ENCODE peak calls at places on chromosomes 16 and 17, in four cellular contexts. One of them, this sample, is unnamed.

GRCh38 chr16:22092143-22092933 is at the start of gene VWA3A:
- DNase-seq in cardiac fibroblast: peak; percentile 68
- DNase-seq in thoracic aorta: no peak
- DNase-seq in foreskin fibroblast: peak; percentile 59
- DNase-seq in this sample: peak; percentile 51

GRCh38 chr17:72515291-72516065 is 394.7 kb downstream of the SOX9 start:
- DNase-seq in cardiac fibroblast: peak; percentile 82
- DNase-seq in thoracic aorta: no peak
- DNase-seq in foreskin fibroblast: peak; percentile 9
- DNase-seq in this sample: peak; percentile 50

GRCh38 chr17:71779482-71779881 is 341.3 kb upstream of the SOX9 start:
- DNase-seq in cardiac fibroblast: no peak
- DNase-seq in thoracic aorta: no peak
- DNase-seq in foreskin fibroblast: no peak
- DNase-seq in this sample: no peak

GRCh38 chr16:83954577-83955016 is 1.6 kb downstream of the OSGIN1 start:
- DNase-seq in cardiac fibroblast: peak; percentile 39
- DNase-seq in thoracic aorta: peak; percentile 25
- DNase-seq in foreskin fibroblast: peak; percentile 31
- DNase-seq in this sample: peak; percentile 62

GRCh38 chr16:84700518-84701277 is 898 bp downstream of the USP10 start:
- DNase-seq in cardiac fibroblast: peak; percentile 25
- DNase-seq in thoracic aorta: no peak
- DNase-seq in foreskin fibroblast: no peak
- DNase-seq in this sample: peak; percentile 37

GRCh38 chr16:68644715-68645493 is at the start of gene CDH3:
- DNase-seq in cardiac fibroblast: no peak
- DNase-seq in thoracic aorta: no peak
- DNase-seq in foreskin fibroblast: no peak
- DNase-seq in this sample: peak; percentile 48

GRCh38 chr17:4599505-4600281 is 15.4 kb downstream of the SMTNL2 start:
- DNase-seq in cardiac fibroblast: peak; percentile 82
- DNase-seq in thoracic aorta: no peak
- DNase-seq in foreskin fibroblast: no peak
- DNase-seq in this sample: peak; percentile 91

GRCh38 chr16:11090947-11091785 is 146.8 kb downstream of the CLEC16A start:
- DNase-seq in cardiac fibroblast: no peak
- DNase-seq in thoracic aorta: no peak
- DNase-seq in foreskin fibroblast: no peak
- DNase-seq in this sample: no peak

GRCh38 chr16:3235856-3236669 is 1.1 kb upstream of the ZNF200 start:
- DNase-seq in cardiac fibroblast: no peak
- DNase-seq in thoracic aorta: no peak
- DNase-seq in foreskin fibroblast: no peak
- DNase-seq in this sample: no peak

GRCh38 chr17:20206591-20206990 is 197.4 kb downstream of the SPECC1 start:
- DNase-seq in cardiac fibroblast: peak; percentile 48
- DNase-seq in thoracic aorta: no peak
- DNase-seq in foreskin fibroblast: peak; percentile 20
- DNase-seq in this sample: peak; percentile 87

GRCh38 chr16:47995354-47995753 is 160.4 kb downstream of the ABCC12 start:
- DNase-seq in cardiac fibroblast: no peak
- DNase-seq in thoracic aorta: no peak
- DNase-seq in foreskin fibroblast: no peak
- DNase-seq in this sample: no peak

GRCh38 chr17:5619088-5619740 is 34.9 kb upstream of the NLRP1 start:
- DNase-seq in cardiac fibroblast: no peak
- DNase-seq in thoracic aorta: no peak
- DNase-seq in foreskin fibroblast: no peak
- DNase-seq in this sample: no peak

GRCh38 chr16:89175280-89176146 is 4.0 kb downstream of the CDH15 start:
- DNase-seq in cardiac fibroblast: no peak
- DNase-seq in thoracic aorta: no peak
- DNase-seq in foreskin fibroblast: no peak
- DNase-seq in this sample: no peak

GRCh38 chr17:897970-898619 is 81.5 kb downstream of the NXN start:
- DNase-seq in cardiac fibroblast: no peak
- DNase-seq in thoracic aorta: no peak
- DNase-seq in foreskin fibroblast: no peak
- DNase-seq in this sample: no peak

GRCh38 chr17:29215717-29216116 is 30.9 kb upstream of the CRYBA1 start:
- DNase-seq in cardiac fibroblast: peak; percentile 73
- DNase-seq in thoracic aorta: no peak
- DNase-seq in foreskin fibroblast: no peak
- DNase-seq in this sample: peak; percentile 41

GRCh38 chr16:88685156-88686061 is 898 bp downstream of the SNAI3 start:
- DNase-seq in cardiac fibroblast: peak; percentile 59
- DNase-seq in thoracic aorta: no peak
- DNase-seq in foreskin fibroblast: peak; percentile 50
- DNase-seq in this sample: peak; percentile 31

GRCh38 chr17:7632492-7632894 is 2.6 kb downstream of the SHBG start:
- DNase-seq in cardiac fibroblast: peak; percentile 76
- DNase-seq in thoracic aorta: no peak
- DNase-seq in foreskin fibroblast: peak; percentile 28
- DNase-seq in this sample: peak; percentile 36

GRCh38 chr16:89910717-89911354 is 7.8 kb upstream of the MC1R start:
- DNase-seq in cardiac fibroblast: no peak
- DNase-seq in thoracic aorta: no peak
- DNase-seq in foreskin fibroblast: no peak
- DNase-seq in this sample: no peak

GRCh38 chr16:9297437-9298113 is 206.1 kb downstream of the HAPSTR1 start:
- DNase-seq in cardiac fibroblast: no peak
- DNase-seq in thoracic aorta: no peak
- DNase-seq in foreskin fibroblast: no peak
- DNase-seq in this sample: no peak

GRCh38 chr17:50634915-50635719 is 436 bp downstream of the ABCC3 start:
- DNase-seq in cardiac fibroblast: no peak
- DNase-seq in thoracic aorta: no peak
- DNase-seq in foreskin fibroblast: no peak
- DNase-seq in this sample: no peak

GRCh38 chr17:44310612-44311376 is 2.4 kb downstream of the RUNDC3A start:
- DNase-seq in cardiac fibroblast: no peak
- DNase-seq in thoracic aorta: no peak
- DNase-seq in foreskin fibroblast: no peak
- DNase-seq in this sample: no peak

GRCh38 chr16:57781741-57782606 is 20.3 kb downstream of the KIFC3 start:
- DNase-seq in cardiac fibroblast: no peak
- DNase-seq in thoracic aorta: no peak
- DNase-seq in foreskin fibroblast: peak; percentile 41
- DNase-seq in this sample: peak; percentile 27

GRCh38 chr16:15643453-15644305 is 725 bp upstream of the MARF1 start:
- DNase-seq in cardiac fibroblast: peak; percentile 73
- DNase-seq in thoracic aorta: no peak
- DNase-seq in foreskin fibroblast: peak; percentile 16
- DNase-seq in this sample: peak; percentile 60

GRCh38 chr16:69150146-69150865 is 17.9 kb downstream of the UTP4 start:
- DNase-seq in cardiac fibroblast: peak; percentile 89
- DNase-seq in thoracic aorta: peak; percentile 17
- DNase-seq in foreskin fibroblast: peak; percentile 67
- DNase-seq in this sample: peak; percentile 58

GRCh38 chr17:79777166-79777843 is 643 bp upstream of the CBX2 start:
- DNase-seq in cardiac fibroblast: peak; percentile 66
- DNase-seq in thoracic aorta: no peak
- DNase-seq in foreskin fibroblast: no peak
- DNase-seq in this sample: peak; percentile 67

GRCh38 chr16:67183-67791 is 5.1 kb downstream of the RHBDF1 start:
- DNase-seq in cardiac fibroblast: no peak
- DNase-seq in thoracic aorta: no peak
- DNase-seq in foreskin fibroblast: no peak
- DNase-seq in this sample: no peak

GRCh38 chr17:59804910-59805381 is 87.8 kb downstream of the TUBD1 start:
- DNase-seq in cardiac fibroblast: no peak
- DNase-seq in thoracic aorta: no peak
- DNase-seq in foreskin fibroblast: no peak
- DNase-seq in this sample: peak; percentile 40

GRCh38 chr16:80121522-80121909 is 419.3 kb upstream of the DYNLRB2 start:
- DNase-seq in cardiac fibroblast: no peak
- DNase-seq in thoracic aorta: no peak
- DNase-seq in foreskin fibroblast: no peak
- DNase-seq in this sample: no peak

GRCh38 chr16:67164599-67165061 is at the start of gene HSF4:
- DNase-seq in cardiac fibroblast: peak; percentile 54
- DNase-seq in thoracic aorta: no peak
- DNase-seq in foreskin fibroblast: peak; percentile 40
- DNase-seq in this sample: peak; percentile 44

GRCh38 chr17:27793906-27794380 is 6.4 kb downstream of the NOS2 start:
- DNase-seq in cardiac fibroblast: no peak
- DNase-seq in thoracic aorta: no peak
- DNase-seq in foreskin fibroblast: no peak
- DNase-seq in this sample: no peak

GRCh38 chr17:83100853-83101391 is 21.5 kb downstream of the METRNL start:
- DNase-seq in cardiac fibroblast: no peak
- DNase-seq in thoracic aorta: no peak
- DNase-seq in foreskin fibroblast: no peak
- DNase-seq in this sample: no peak

GRCh38 chr17:78325076-78325712 is 34.7 kb downstream of the SOCS3 start:
- DNase-seq in cardiac fibroblast: peak; percentile 79
- DNase-seq in thoracic aorta: no peak
- DNase-seq in foreskin fibroblast: peak; percentile 79
- DNase-seq in this sample: peak; percentile 55

GRCh38 chr16:35559911-35560636 is 2100.7 kb downstream of the TP53TG3F start:
- DNase-seq in cardiac fibroblast: no peak
- DNase-seq in thoracic aorta: no peak
- DNase-seq in foreskin fibroblast: no peak
- DNase-seq in this sample: no peak

GRCh38 chr17:67531291-67531690 is 154.2 kb downstream of the PITPNC1 start:
- DNase-seq in cardiac fibroblast: peak; percentile 27
- DNase-seq in thoracic aorta: no peak
- DNase-seq in foreskin fibroblast: no peak
- DNase-seq in this sample: peak; percentile 19

GRCh38 chr17:78172284-78173024 is 4.1 kb downstream of the SYNGR2 start:
- DNase-seq in cardiac fibroblast: peak; percentile 44
- DNase-seq in thoracic aorta: no peak
- DNase-seq in foreskin fibroblast: no peak
- DNase-seq in this sample: no peak

GRCh38 chr16:17343028-17343427 is 127.7 kb downstream of the XYLT1 start:
- DNase-seq in cardiac fibroblast: no peak
- DNase-seq in thoracic aorta: no peak
- DNase-seq in foreskin fibroblast: no peak
- DNase-seq in this sample: no peak

GRCh38 chr16:82363026-82363816 is 193.2 kb upstream of the MPHOSPH6 start:
- DNase-seq in cardiac fibroblast: no peak
- DNase-seq in thoracic aorta: no peak
- DNase-seq in foreskin fibroblast: no peak
- DNase-seq in this sample: no peak

GRCh38 chr16:82364690-82365089 is 194.7 kb upstream of the MPHOSPH6 start:
- DNase-seq in cardiac fibroblast: no peak
- DNase-seq in thoracic aorta: no peak
- DNase-seq in foreskin fibroblast: no peak
- DNase-seq in this sample: no peak

GRCh38 chr16:82366462-82366861 is 196.4 kb upstream of the MPHOSPH6 start:
- DNase-seq in cardiac fibroblast: no peak
- DNase-seq in thoracic aorta: no peak
- DNase-seq in foreskin fibroblast: no peak
- DNase-seq in this sample: no peak

GRCh38 chr16:82370282-82370681 is 200.3 kb upstream of the MPHOSPH6 start:
- DNase-seq in cardiac fibroblast: no peak
- DNase-seq in thoracic aorta: no peak
- DNase-seq in foreskin fibroblast: no peak
- DNase-seq in this sample: no peak

DNA sequence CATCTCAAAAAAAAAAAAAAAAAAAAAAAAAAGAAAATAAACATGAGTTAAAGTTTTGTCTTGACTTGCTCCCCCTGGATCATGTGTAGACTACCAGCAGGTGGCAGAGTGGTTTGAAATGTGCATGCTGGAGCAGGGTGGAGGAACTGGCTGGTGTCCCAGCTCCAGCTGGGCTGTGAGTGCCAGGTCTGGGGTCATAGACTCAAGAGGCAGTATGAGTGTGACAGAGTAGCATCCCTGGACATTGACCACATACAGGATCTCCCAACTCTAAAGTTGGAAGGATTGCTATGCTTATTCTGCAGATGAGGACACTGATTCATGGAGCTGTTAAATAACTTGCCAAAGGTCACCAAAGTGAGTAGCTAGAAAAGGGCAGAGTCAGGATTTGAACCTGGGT is 198.0 kb upstream of the MPHOSPH6 start:
- DNase-seq in cardiac fibroblast: peak; percentile 17
- DNase-seq in thoracic aorta: no peak
- DNase-seq in foreskin fibroblast: peak; percentile 1
- DNase-seq in this sample: peak; percentile 23
- TF ChIP-seq CTCF in cardiac fibroblast: peak; percentile 22
- TF ChIP-seq CTCF in thoracic aorta: peak; percentile 11
- TF ChIP-seq CTCF in foreskin fibroblast: peak; percentile 19
- TF ChIP-seq CTCF in this sample: peak; percentile 8

DNA sequence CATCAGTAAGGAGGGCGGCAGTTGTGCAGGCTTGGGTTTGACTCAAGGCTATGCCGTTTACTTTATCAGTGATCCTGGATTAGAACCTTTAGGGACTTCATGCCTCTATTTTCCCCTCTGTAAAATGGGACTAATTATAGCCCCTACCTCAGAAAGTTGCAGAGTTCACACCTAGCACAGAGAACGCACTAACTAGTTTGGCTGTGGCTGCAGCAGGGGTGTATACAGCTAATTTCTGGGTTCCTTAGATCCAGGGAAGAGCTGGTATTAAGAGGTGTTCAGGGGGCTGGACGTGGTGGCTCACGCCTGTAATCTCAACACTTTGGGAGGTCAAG is 267.3 kb downstream of the CPPED1 start:
- DNase-seq in cardiac fibroblast: no peak
- DNase-seq in thoracic aorta: no peak
- DNase-seq in foreskin fibroblast: no peak
- DNase-seq in this sample: no peak
- TF ChIP-seq CTCF in cardiac fibroblast: no peak
- TF ChIP-seq CTCF in thoracic aorta: no peak
- TF ChIP-seq CTCF in foreskin fibroblast: no peak
- TF ChIP-seq CTCF in this sample: no peak

DNA sequence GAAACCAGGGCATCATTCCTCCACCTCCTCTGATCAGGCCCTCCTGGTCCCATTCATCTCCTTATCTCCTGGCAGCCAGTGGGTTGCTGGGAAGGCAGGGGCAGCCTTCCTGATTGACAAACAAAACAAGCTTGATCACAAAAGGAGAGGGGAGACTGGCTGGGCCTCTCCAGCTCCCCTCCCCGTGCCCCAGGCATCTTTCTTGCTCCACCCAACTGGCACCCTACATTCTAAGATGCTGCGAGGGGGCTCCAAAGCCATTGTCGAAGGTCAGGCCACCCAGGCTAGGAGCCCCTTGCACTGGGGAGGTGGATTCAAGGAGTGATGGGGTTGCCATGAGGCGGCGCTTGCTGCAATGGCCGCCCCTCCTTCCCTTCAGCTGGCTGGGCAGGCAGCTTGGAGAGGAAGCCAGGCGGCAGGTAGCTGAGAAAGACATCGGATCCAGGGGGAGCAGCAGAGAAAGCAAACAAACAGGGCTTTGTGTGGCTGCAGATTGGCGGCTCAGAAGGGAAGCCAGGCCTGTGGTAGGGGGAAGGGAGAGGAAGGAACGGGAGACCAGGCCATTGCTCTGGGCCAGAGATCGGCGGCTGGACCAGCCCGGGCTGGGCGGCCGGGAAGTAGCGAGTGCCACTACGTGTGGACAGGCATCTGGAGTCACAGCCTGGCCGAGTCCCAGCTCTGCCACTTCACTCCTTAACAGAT is 12.1 kb downstream of the RAI1 start:
- DNase-seq in cardiac fibroblast: peak; percentile 47
- DNase-seq in thoracic aorta: peak; percentile 53
- DNase-seq in foreskin fibroblast: no peak
- DNase-seq in this sample: no peak
- TF ChIP-seq CTCF in cardiac fibroblast: no peak
- TF ChIP-seq CTCF in thoracic aorta: no peak
- TF ChIP-seq CTCF in foreskin fibroblast: no peak
- TF ChIP-seq CTCF in this sample: no peak

GRCh38 chr17:1907216-1907631 is 77.4 kb downstream of the RPA1 start:
- DNase-seq in cardiac fibroblast: no peak
- DNase-seq in thoracic aorta: no peak
- DNase-seq in foreskin fibroblast: no peak
- DNase-seq in this sample: no peak
- TF ChIP-seq CTCF in cardiac fibroblast: no peak
- TF ChIP-seq CTCF in thoracic aorta: no peak
- TF ChIP-seq CTCF in foreskin fibroblast: no peak
- TF ChIP-seq CTCF in this sample: no peak

This sample was measured in fibroblast of lung.